ENCODE peak calls at places on chromosomes 3 and 15, in five cellular contexts. C is NCI-H2171, B is fibroblast of pulmonary artery, R is NCI-H1105 treated with DMSO at 0.1 percent for 48 hours, M is GM23248. S is an unnamed sample.

GRCh38 chr3:2099028-2099671 is 484 bp downstream of the CNTN4 start:
- DNase-seq in B (no peak), M (peak; percentile 0), C (no peak), R (peak; percentile 29), S (no peak)

GRCh38 chr15:60441323-60441722 is 37.6 kb downstream of the ICE2 start:
- DNase-seq in B (no peak), C (no peak), M (no peak), R (no peak), S (no peak)

GRCh38 chr3:49601358-49602048 is 47.2 kb downstream of the BSN start:
- DNase-seq in M (peak; percentile 36), B (no peak), R (no peak), C (no peak), S (no peak)

GRCh38 chr3:178044320-178044719 is 491.9 kb upstream of the KCNMB2 start:
- DNase-seq in B (no peak), R (no peak), M (no peak), C (no peak), S (no peak)

GRCh38 chr15:25690673-25691543 is 172.2 kb downstream of the ATP10A start:
- DNase-seq in R (no peak), M (peak; percentile 96), B (peak; percentile 59), C (no peak), S (peak; percentile 98)

GRCh38 chr3:57918123-57918837 is 89.9 kb upstream of the FLNB start:
- DNase-seq in R (no peak), B (peak; percentile 80), M (peak; percentile 95), C (no peak), S (peak; percentile 89)

GRCh38 chr3:186888569-186888968 is 41.8 kb upstream of the ST6GAL1 start:
- DNase-seq in C (peak; percentile 17), B (no peak), M (no peak), R (peak; percentile 61), S (no peak)

GRCh38 chr3:129013491-129013891 is 12.4 kb downstream of the EFCC1 start:
- DNase-seq in M (peak; percentile 23), C (no peak), R (no peak), B (no peak), S (peak; percentile 98)

GRCh38 chr3:69378112-69378799 is 7.6 kb downstream of the FRMD4B start:
- DNase-seq in C (no peak), B (no peak), R (no peak), M (no peak), S (no peak)

GRCh38 chr3:194905696-194906095 is 220.0 kb downstream of the FAM43A start:
- DNase-seq in M (peak; percentile 14), C (no peak), B (peak; percentile 36), R (no peak), S (no peak)

GRCh38 chr15:39736646-39737550 is 45.7 kb downstream of the FSIP1 start:
- DNase-seq in M (no peak), R (no peak), C (peak; percentile 81), B (no peak), S (peak; percentile 19)